ENCODE peak calls at places on chromosomes 2 and 18, in ten cellular contexts. One of them, this sample, is unnamed.

GRCh38 chr2:96136123-96136720 is 2.1 kb downstream of the ASTL start:
- DNase-seq in keratinocyte: no peak
- DNase-seq in cardiac muscle cell: no peak
- DNase-seq in HCT116: no peak
- DNase-seq in fibroblast of lung: no peak
- DNase-seq in fibroblast of the aortic adventitia: no peak
- DNase-seq in AG04449: no peak
- DNase-seq in upper lobe of left lung: no peak
- DNase-seq in GM23338: no peak
- DNase-seq in tibial artery: no peak
- DNase-seq in this sample: no peak

GRCh38 chr2:48440103-48440390 is 89.9 kb upstream of the STON1 start:
- DNase-seq in keratinocyte: no peak
- DNase-seq in HCT116: no peak
- DNase-seq in fibroblast of lung: no peak
- DNase-seq in tibial artery: no peak
- DNase-seq in cardiac muscle cell: no peak
- DNase-seq in fibroblast of the aortic adventitia: no peak
- DNase-seq in upper lobe of left lung: no peak
- DNase-seq in AG04449: no peak
- DNase-seq in GM23338: no peak
- DNase-seq in this sample: no peak

GRCh38 chr18:72539861-72540260 is 4.3 kb downstream of the CBLN2 start:
- DNase-seq in keratinocyte: no peak
- DNase-seq in tibial artery: no peak
- DNase-seq in fibroblast of lung: no peak
- DNase-seq in AG04449: no peak
- DNase-seq in fibroblast of the aortic adventitia: no peak
- DNase-seq in upper lobe of left lung: no peak
- DNase-seq in HCT116: no peak
- DNase-seq in GM23338: no peak
- DNase-seq in cardiac muscle cell: no peak
- DNase-seq in this sample: no peak

GRCh38 chr18:384897-385296 is 115.6 kb downstream of the COLEC12 start:
- DNase-seq in keratinocyte: no peak
- DNase-seq in HCT116: no peak
- DNase-seq in upper lobe of left lung: no peak
- DNase-seq in fibroblast of lung: no peak
- DNase-seq in cardiac muscle cell: no peak
- DNase-seq in fibroblast of the aortic adventitia: no peak
- DNase-seq in AG04449: no peak
- DNase-seq in tibial artery: no peak
- DNase-seq in GM23338: no peak
- DNase-seq in this sample: no peak

GRCh38 chr2:196592912-196593881 is 46.3 kb upstream of the CCDC150 start:
- DNase-seq in AG04449: no peak
- DNase-seq in keratinocyte: no peak
- DNase-seq in upper lobe of left lung: peak; percentile 33
- DNase-seq in fibroblast of lung: peak; percentile 74
- DNase-seq in cardiac muscle cell: peak; percentile 86
- DNase-seq in fibroblast of the aortic adventitia: peak; percentile 59
- DNase-seq in tibial artery: no peak
- DNase-seq in HCT116: no peak
- DNase-seq in GM23338: peak; percentile 76
- DNase-seq in this sample: peak; percentile 37

GRCh38 chr2:215218587-215219577 is 80.5 kb upstream of the ABCA12 start:
- DNase-seq in AG04449: no peak
- DNase-seq in GM23338: no peak
- DNase-seq in upper lobe of left lung: peak; percentile 26
- DNase-seq in HCT116: no peak
- DNase-seq in tibial artery: no peak
- DNase-seq in fibroblast of lung: no peak
- DNase-seq in fibroblast of the aortic adventitia: peak; percentile 17
- DNase-seq in cardiac muscle cell: no peak
- DNase-seq in keratinocyte: peak; percentile 5
- DNase-seq in this sample: peak; percentile 13

GRCh38 chr18:8722946-8723477 is 17.7 kb downstream of the MTCL1 start:
- DNase-seq in GM23338: no peak
- DNase-seq in upper lobe of left lung: no peak
- DNase-seq in fibroblast of the aortic adventitia: no peak
- DNase-seq in fibroblast of lung: no peak
- DNase-seq in tibial artery: no peak
- DNase-seq in cardiac muscle cell: no peak
- DNase-seq in HCT116: no peak
- DNase-seq in AG04449: no peak
- DNase-seq in keratinocyte: no peak
- DNase-seq in this sample: no peak

GRCh38 chr2:20625920-20626697 is 24.8 kb downstream of the HS1BP3 start:
- DNase-seq in fibroblast of lung: no peak
- DNase-seq in upper lobe of left lung: no peak
- DNase-seq in HCT116: no peak
- DNase-seq in tibial artery: no peak
- DNase-seq in keratinocyte: no peak
- DNase-seq in AG04449: no peak
- DNase-seq in cardiac muscle cell: no peak
- DNase-seq in fibroblast of the aortic adventitia: peak; percentile 46
- DNase-seq in GM23338: no peak
- DNase-seq in this sample: peak; percentile 54

GRCh38 chr2:30072250-30072842 is 74.5 kb upstream of the YPEL5 start:
- DNase-seq in HCT116: peak; percentile 57
- DNase-seq in fibroblast of lung: peak; percentile 58
- DNase-seq in keratinocyte: peak; percentile 11
- DNase-seq in GM23338: peak; percentile 89
- DNase-seq in cardiac muscle cell: peak; percentile 87
- DNase-seq in upper lobe of left lung: peak; percentile 45
- DNase-seq in AG04449: no peak
- DNase-seq in tibial artery: peak; percentile 53
- DNase-seq in fibroblast of the aortic adventitia: peak; percentile 77
- DNase-seq in this sample: peak; percentile 74

GRCh38 chr2:27990030-27990590 is 99.6 kb downstream of the BABAM2 start:
- DNase-seq in cardiac muscle cell: no peak
- DNase-seq in HCT116: no peak
- DNase-seq in GM23338: no peak
- DNase-seq in keratinocyte: no peak
- DNase-seq in fibroblast of the aortic adventitia: peak; percentile 42
- DNase-seq in upper lobe of left lung: no peak
- DNase-seq in fibroblast of lung: peak; percentile 86
- DNase-seq in AG04449: no peak
- DNase-seq in tibial artery: no peak
- DNase-seq in this sample: peak; percentile 25

GRCh38 chr2:27441226-27441926 is 805 bp upstream of the KRTCAP3 start:
- DNase-seq in GM23338: no peak
- DNase-seq in HCT116: no peak
- DNase-seq in fibroblast of the aortic adventitia: no peak
- DNase-seq in AG04449: no peak
- DNase-seq in keratinocyte: no peak
- DNase-seq in cardiac muscle cell: no peak
- DNase-seq in upper lobe of left lung: no peak
- DNase-seq in tibial artery: no peak
- DNase-seq in fibroblast of lung: no peak
- DNase-seq in this sample: no peak

GRCh38 chr2:74740395-74741075 is 86.5 kb downstream of the SEMA4F start:
- DNase-seq in keratinocyte: peak; percentile 90
- DNase-seq in AG04449: peak; percentile 94
- DNase-seq in fibroblast of lung: peak; percentile 95
- DNase-seq in upper lobe of left lung: peak; percentile 91
- DNase-seq in HCT116: peak; percentile 95
- DNase-seq in GM23338: no peak
- DNase-seq in cardiac muscle cell: no peak
- DNase-seq in tibial artery: peak; percentile 56
- DNase-seq in fibroblast of the aortic adventitia: peak; percentile 96
- DNase-seq in this sample: peak; percentile 94

GRCh38 chr2:234631896-234632514 is 135.1 kb upstream of the ARL4C start:
- DNase-seq in cardiac muscle cell: no peak
- DNase-seq in fibroblast of lung: no peak
- DNase-seq in fibroblast of the aortic adventitia: no peak
- DNase-seq in HCT116: no peak
- DNase-seq in tibial artery: no peak
- DNase-seq in upper lobe of left lung: no peak
- DNase-seq in AG04449: no peak
- DNase-seq in keratinocyte: no peak
- DNase-seq in GM23338: peak; percentile 59
- DNase-seq in this sample: no peak

DNA sequence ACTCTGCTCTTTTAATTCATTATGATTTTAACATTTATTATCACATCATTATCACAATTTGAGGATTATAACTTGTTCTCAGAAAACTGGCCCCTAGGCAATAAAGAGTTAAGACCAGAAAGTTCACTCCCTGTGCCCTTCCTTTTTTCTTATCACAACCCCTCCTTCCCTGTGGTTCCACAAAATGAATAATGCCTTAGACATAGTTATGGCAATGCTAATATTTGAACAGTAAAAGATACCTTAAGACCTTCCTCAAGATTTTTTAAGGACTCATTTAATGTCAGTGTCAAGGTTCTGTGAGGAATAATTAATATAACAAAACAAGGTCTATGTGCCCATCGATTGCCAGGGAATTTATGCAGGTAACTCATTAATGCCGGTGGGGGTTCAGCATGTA is 596.2 kb downstream of the ARHGAP15 start:
- DNase-seq in cardiac muscle cell: no peak
- DNase-seq in GM23338: no peak
- DNase-seq in fibroblast of the aortic adventitia: no peak
- DNase-seq in HCT116: no peak
- DNase-seq in AG04449: no peak
- DNase-seq in upper lobe of left lung: no peak
- DNase-seq in fibroblast of lung: no peak
- DNase-seq in keratinocyte: no peak
- DNase-seq in tibial artery: no peak
- DNase-seq in this sample: no peak
- H3K4me3 ChIP-seq in cardiac muscle cell: no peak overlapping the region
- H3K4me3 ChIP-seq in GM23338: no peak overlapping the region
- H3K4me3 ChIP-seq in fibroblast of the aortic adventitia: no peak overlapping the region
- H3K4me3 ChIP-seq in HCT116: no peak overlapping the region
- H3K4me3 ChIP-seq in AG04449: no peak overlapping the region
- H3K4me3 ChIP-seq in upper lobe of left lung: no peak overlapping the region
- H3K4me3 ChIP-seq in fibroblast of lung: no peak overlapping the region
- H3K4me3 ChIP-seq in keratinocyte: no peak overlapping the region
- H3K4me3 ChIP-seq in tibial artery: no peak overlapping the region
- H3K4me3 ChIP-seq in this sample: no peak overlapping the region

DNA sequence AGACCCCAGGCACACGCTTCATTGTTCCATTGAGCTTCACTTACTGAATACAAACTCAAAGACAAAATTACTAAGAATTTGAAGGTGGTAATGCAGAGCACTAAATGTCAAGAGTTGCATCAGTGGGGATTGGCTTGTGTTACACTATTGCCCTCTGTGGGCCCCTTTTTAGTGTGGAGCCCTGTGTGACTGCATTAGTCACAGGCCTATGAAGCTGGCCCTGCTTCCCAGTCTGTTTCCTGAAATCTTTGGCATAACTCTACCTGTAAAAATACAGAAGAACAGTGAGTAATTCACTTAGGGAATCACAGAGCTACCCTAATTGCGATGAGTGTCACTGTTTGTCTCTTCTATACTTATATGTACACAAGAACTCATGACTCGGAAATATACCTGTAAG is 40.0 kb upstream of the STPG4 start:
- DNase-seq in fibroblast of lung: peak; percentile 54
- DNase-seq in AG04449: no peak
- DNase-seq in HCT116: no peak
- DNase-seq in GM23338: no peak
- DNase-seq in tibial artery: no peak
- DNase-seq in keratinocyte: no peak
- DNase-seq in upper lobe of left lung: no peak
- DNase-seq in fibroblast of the aortic adventitia: peak; percentile 65
- DNase-seq in cardiac muscle cell: no peak
- DNase-seq in this sample: peak; percentile 35
- TF ChIP-seq CTCF in fibroblast of lung: no peak
- TF ChIP-seq CTCF in AG04449: no peak
- TF ChIP-seq CTCF in HCT116: no peak
- TF ChIP-seq CTCF in GM23338: peak; percentile 16
- TF ChIP-seq CTCF in tibial artery: no peak
- TF ChIP-seq CTCF in keratinocyte: no peak
- TF ChIP-seq CTCF in upper lobe of left lung: no peak
- TF ChIP-seq CTCF in fibroblast of the aortic adventitia: no peak
- TF ChIP-seq CTCF in cardiac muscle cell: no peak
- TF ChIP-seq CTCF in this sample: no peak

GRCh38 chr18:46756172-46756558 is 688 bp downstream of the ST8SIA5 start:
- DNase-seq in AG04449: no peak
- DNase-seq in fibroblast of lung: no peak
- DNase-seq in fibroblast of the aortic adventitia: no peak
- DNase-seq in HCT116: no peak
- DNase-seq in upper lobe of left lung: no peak
- DNase-seq in cardiac muscle cell: no peak
- DNase-seq in tibial artery: no peak
- DNase-seq in GM23338: peak; percentile 55
- DNase-seq in keratinocyte: no peak
- DNase-seq in this sample: no peak
- H3K4me3 ChIP-seq in AG04449: no peak overlapping the region
- H3K4me3 ChIP-seq in fibroblast of lung: no peak overlapping the region
- H3K4me3 ChIP-seq in fibroblast of the aortic adventitia: no peak overlapping the region
- H3K4me3 ChIP-seq in HCT116: no peak overlapping the region
- H3K4me3 ChIP-seq in upper lobe of left lung: peak overlapping the region; percentile 19
- H3K4me3 ChIP-seq in cardiac muscle cell: peak overlapping the region; percentile 45
- H3K4me3 ChIP-seq in tibial artery: peak overlapping the region; percentile 35
- H3K4me3 ChIP-seq in GM23338: peak overlapping the region; percentile 82
- H3K4me3 ChIP-seq in keratinocyte: no peak overlapping the region
- H3K4me3 ChIP-seq in this sample: no peak overlapping the region

GRCh38 chr2:202061695-202062094 is 11.4 kb upstream of the KIAA2012 start:
- DNase-seq in tibial artery: no peak
- DNase-seq in upper lobe of left lung: no peak
- DNase-seq in fibroblast of lung: no peak
- DNase-seq in cardiac muscle cell: no peak
- DNase-seq in GM23338: no peak
- DNase-seq in fibroblast of the aortic adventitia: no peak
- DNase-seq in AG04449: no peak
- DNase-seq in keratinocyte: no peak
- DNase-seq in HCT116: no peak
- DNase-seq in this sample: no peak

GRCh38 chr2:202064881-202065230 is 8.2 kb upstream of the KIAA2012 start:
- DNase-seq in upper lobe of left lung: no peak
- DNase-seq in cardiac muscle cell: no peak
- DNase-seq in AG04449: no peak
- DNase-seq in fibroblast of the aortic adventitia: no peak
- DNase-seq in HCT116: no peak
- DNase-seq in GM23338: no peak
- DNase-seq in fibroblast of lung: no peak
- DNase-seq in tibial artery: no peak
- DNase-seq in keratinocyte: no peak
- DNase-seq in this sample: no peak

GRCh38 chr2:202064206-202064880 is 8.7 kb upstream of the KIAA2012 start:
- DNase-seq in keratinocyte: no peak
- DNase-seq in AG04449: no peak
- DNase-seq in fibroblast of lung: peak; percentile 99
- DNase-seq in tibial artery: no peak
- DNase-seq in fibroblast of the aortic adventitia: peak; percentile 97
- DNase-seq in HCT116: no peak
- DNase-seq in GM23338: peak; percentile 60
- DNase-seq in upper lobe of left lung: peak; percentile 56
- DNase-seq in cardiac muscle cell: peak; percentile 44
- DNase-seq in this sample: peak; percentile 96

GRCh38 chr2:202056611-202057010 is 16.4 kb upstream of the KIAA2012 start:
- DNase-seq in HCT116: no peak
- DNase-seq in GM23338: no peak
- DNase-seq in fibroblast of lung: no peak
- DNase-seq in fibroblast of the aortic adventitia: peak; percentile 27
- DNase-seq in keratinocyte: no peak
- DNase-seq in upper lobe of left lung: no peak
- DNase-seq in tibial artery: no peak
- DNase-seq in AG04449: no peak
- DNase-seq in cardiac muscle cell: no peak
- DNase-seq in this sample: peak; percentile 19

GRCh38 chr2:202060218-202060617 is 12.8 kb upstream of the KIAA2012 start:
- DNase-seq in cardiac muscle cell: no peak
- DNase-seq in HCT116: no peak
- DNase-seq in fibroblast of the aortic adventitia: no peak
- DNase-seq in GM23338: peak; percentile 60
- DNase-seq in upper lobe of left lung: no peak
- DNase-seq in AG04449: no peak
- DNase-seq in fibroblast of lung: no peak
- DNase-seq in keratinocyte: no peak
- DNase-seq in tibial artery: no peak
- DNase-seq in this sample: no peak
- TF ChIP-seq CTCF in cardiac muscle cell: peak; percentile 24
- TF ChIP-seq CTCF in HCT116: peak; percentile 61
- TF ChIP-seq CTCF in fibroblast of the aortic adventitia: peak; percentile 39
- TF ChIP-seq CTCF in GM23338: peak; percentile 37
- TF ChIP-seq CTCF in upper lobe of left lung: no peak
- TF ChIP-seq CTCF in AG04449: no peak
- TF ChIP-seq CTCF in fibroblast of lung: peak; percentile 38
- TF ChIP-seq CTCF in keratinocyte: peak; percentile 22
- TF ChIP-seq CTCF in tibial artery: no peak
- TF ChIP-seq CTCF in this sample: peak; percentile 37

This sample was measured in fibroblast of mammary gland.